ENCODE peak calls at places on chromosomes 4 and X, in seven cellular contexts. L is MV-4-11; H is stimulated activated CD4-positive, alpha-beta T cell treated with anti-CD3 and anti-CD28 coated beads, Interleukin-12 subunit alpha, Interleukin-12 subunit beta, amount 100 ng/mL, for 24 hours; T is NT2/D1; A is SHP77 treated with DMSO at 0.1 percent for 48 hours; E is sigmoid colon; C is HT1080. Z is an unnamed sample.

GRCh38 chr4:42483426-42484379 is 86.4 kb downstream of the SHISA3 start:
- DNase-seq in L (no peak), H (no peak), T (no peak), A (no peak), E (peak; percentile 76), C (no peak), Z (no peak)

GRCh38 chr4:90715242-90715641 is 588.0 kb downstream of the CCSER1 start:
- DNase-seq in L (no peak), H (no peak), T (no peak), A (no peak), E (no peak), C (no peak), Z (no peak)

GRCh38 chr4:30847157-30847556 is 127.0 kb downstream of the PCDH7 start:
- DNase-seq in L (no peak), H (no peak), T (peak; percentile 28), A (no peak), E (no peak), C (no peak), Z (no peak)

GRCh38 chr4:98873059-98873458 is 55.9 kb downstream of the EIF4E start:
- DNase-seq in L (no peak), H (no peak), T (no peak), A (no peak), E (no peak), C (peak; percentile 13), Z (peak; percentile 23)

GRCh38 chr4:6727081-6727942 is 11.3 kb downstream of the BLOC1S4 start:
- DNase-seq in L (no peak), H (no peak), T (no peak), A (no peak), E (no peak), C (no peak), Z (no peak)

GRCh38 chr4:100257567-100257966 is 67.3 kb upstream of the DDIT4L start:
- DNase-seq in L (peak; percentile 94), H (no peak), T (no peak), A (no peak), E (no peak), C (peak; percentile 68), Z (peak; percentile 18)

GRCh38 chrX:41384041-41384705 is 50.2 kb downstream of the DDX3X start:
- DNase-seq in L (peak; percentile 83), H (peak; percentile 9), T (no peak), A (no peak), E (peak; percentile 75), C (peak; percentile 68), Z (peak; percentile 89)

GRCh38 chr4:3873446-3874415 is 107.5 kb downstream of the ADRA2C start:
- DNase-seq in L (no peak), H (no peak), T (no peak), A (no peak), E (peak; percentile 64), C (no peak), Z (no peak)

GRCh38 chrX:114611018-114611619 is 27.2 kb downstream of the HTR2C start:
- DNase-seq in L (no peak), H (no peak), T (peak; percentile 28), A (no peak), E (no peak), C (peak; percentile 1), Z (peak; percentile 54)

GRCh38 chr4:186845137-186845842 is 121.6 kb upstream of the FAT1 start:
- DNase-seq in L (peak; percentile 91), H (no peak), T (no peak), A (no peak), E (peak; percentile 65), C (peak; percentile 85), Z (peak; percentile 87)

GRCh38 chr4:146165840-146166239 is 9.7 kb upstream of the LSM6 start:
- DNase-seq in L (no peak), H (no peak), T (no peak), A (no peak), E (no peak), C (peak; percentile 85), Z (peak; percentile 70)

GRCh38 chrX:41192880-41193279 is 107.6 kb downstream of the USP9X start:
- DNase-seq in L (no peak), H (no peak), T (no peak), A (no peak), E (no peak), C (no peak), Z (no peak)

Z was measured in M059J.